ENCODE peak calls at places on chromosomes 6 and 20, in eight cellular contexts. One of them, this sample, is unnamed.

GRCh38 chr6:154289818-154290508 is 66.6 kb downstream of the IPCEF1 start:
- DNase-seq in mesendoderm: peak
- DNase-seq in HCT116: no peak
- DNase-seq in astrocyte: no peak
- DNase-seq in fibroblast of lung: no peak
- DNase-seq in keratinocyte: no peak
- DNase-seq in GM23248: no peak
- DNase-seq in H1: no peak
- DNase-seq in this sample: no peak

GRCh38 chr20:4131911-4132310 is 116.6 kb upstream of the RNF24 start:
- DNase-seq in mesendoderm: no peak
- DNase-seq in HCT116: no peak
- DNase-seq in astrocyte: no peak
- DNase-seq in fibroblast of lung: no peak
- DNase-seq in keratinocyte: no peak
- DNase-seq in GM23248: no peak
- DNase-seq in H1: no peak
- DNase-seq in this sample: no peak

GRCh38 chr6:52049252-52050050 is 38.0 kb downstream of the PKHD1 start:
- DNase-seq in mesendoderm: peak
- DNase-seq in HCT116: peak
- DNase-seq in astrocyte: peak
- DNase-seq in fibroblast of lung: peak
- DNase-seq in keratinocyte: peak
- DNase-seq in GM23248: peak
- DNase-seq in H1: no peak
- DNase-seq in this sample: peak

GRCh38 chr6:9482030-9482731 is 932.7 kb downstream of the TFAP2A start:
- DNase-seq in mesendoderm: peak
- DNase-seq in HCT116: peak
- DNase-seq in astrocyte: peak
- DNase-seq in fibroblast of lung: peak
- DNase-seq in keratinocyte: peak
- DNase-seq in GM23248: peak
- DNase-seq in H1: no peak
- DNase-seq in this sample: peak

GRCh38 chr20:57849126-57849867 is 139.5 kb upstream of the PMEPA1 start:
- DNase-seq in mesendoderm: no peak
- DNase-seq in HCT116: no peak
- DNase-seq in astrocyte: peak
- DNase-seq in fibroblast of lung: peak
- DNase-seq in keratinocyte: no peak
- DNase-seq in GM23248: peak
- DNase-seq in H1: no peak
- DNase-seq in this sample: peak

GRCh38 chr20:1657556-1658334 is at the start of gene SIRPG:
- DNase-seq in mesendoderm: no peak
- DNase-seq in HCT116: no peak
- DNase-seq in astrocyte: no peak
- DNase-seq in fibroblast of lung: no peak
- DNase-seq in keratinocyte: no peak
- DNase-seq in GM23248: no peak
- DNase-seq in H1: no peak
- DNase-seq in this sample: no peak

GRCh38 chr6:136783495-136784270 is 8.6 kb downstream of the MAP3K5 start:
- DNase-seq in mesendoderm: no peak
- DNase-seq in HCT116: no peak
- DNase-seq in astrocyte: no peak
- DNase-seq in fibroblast of lung: no peak
- DNase-seq in keratinocyte: no peak
- DNase-seq in GM23248: no peak
- DNase-seq in H1: no peak
- DNase-seq in this sample: no peak

GRCh38 chr6:3664641-3665041 is 86.9 kb downstream of the PXDC1 start:
- DNase-seq in mesendoderm: peak
- DNase-seq in HCT116: no peak
- DNase-seq in astrocyte: no peak
- DNase-seq in fibroblast of lung: peak
- DNase-seq in keratinocyte: no peak
- DNase-seq in GM23248: no peak
- DNase-seq in H1: no peak
- DNase-seq in this sample: peak

GRCh38 chr6:43883698-43884659 is 114.0 kb downstream of the VEGFA start:
- DNase-seq in mesendoderm: no peak
- DNase-seq in HCT116: no peak
- DNase-seq in astrocyte: no peak
- DNase-seq in fibroblast of lung: no peak
- DNase-seq in keratinocyte: no peak
- DNase-seq in GM23248: no peak
- DNase-seq in H1: no peak
- DNase-seq in this sample: no peak

GRCh38 chr6:3355358-3356055 is 96.8 kb downstream of the PSMG4 start:
- DNase-seq in mesendoderm: peak
- DNase-seq in HCT116: no peak
- DNase-seq in astrocyte: no peak
- DNase-seq in fibroblast of lung: no peak
- DNase-seq in keratinocyte: no peak
- DNase-seq in GM23248: peak
- DNase-seq in H1: no peak
- DNase-seq in this sample: no peak

GRCh38 chr6:41502607-41503434 is 43.4 kb upstream of the FOXP4 start:
- DNase-seq in mesendoderm: peak
- DNase-seq in HCT116: no peak
- DNase-seq in astrocyte: peak
- DNase-seq in fibroblast of lung: peak
- DNase-seq in keratinocyte: no peak
- DNase-seq in GM23248: no peak
- DNase-seq in H1: no peak
- DNase-seq in this sample: no peak

GRCh38 chr6:159842035-159842434 is 42.0 kb downstream of the PNLDC1 start:
- DNase-seq in mesendoderm: peak
- DNase-seq in HCT116: peak
- DNase-seq in astrocyte: no peak
- DNase-seq in fibroblast of lung: peak
- DNase-seq in keratinocyte: no peak
- DNase-seq in GM23248: peak
- DNase-seq in H1: no peak
- DNase-seq in this sample: no peak

GRCh38 chr6:241331-241865 is 50.9 kb upstream of the DUSP22 start:
- DNase-seq in mesendoderm: no peak
- DNase-seq in HCT116: no peak
- DNase-seq in astrocyte: no peak
- DNase-seq in fibroblast of lung: no peak
- DNase-seq in keratinocyte: no peak
- DNase-seq in GM23248: no peak
- DNase-seq in H1: no peak
- DNase-seq in this sample: no peak

GRCh38 chr6:170288091-170288631 is 2.7 kb downstream of the DLL1 start:
- DNase-seq in mesendoderm: no peak
- DNase-seq in HCT116: no peak
- DNase-seq in astrocyte: no peak
- DNase-seq in fibroblast of lung: no peak
- DNase-seq in keratinocyte: no peak
- DNase-seq in GM23248: no peak
- DNase-seq in H1: no peak
- DNase-seq in this sample: no peak

GRCh38 chr6:38378801-38379200 is 260.9 kb downstream of the BTBD9 start:
- DNase-seq in mesendoderm: no peak
- DNase-seq in HCT116: no peak
- DNase-seq in astrocyte: peak
- DNase-seq in fibroblast of lung: peak
- DNase-seq in keratinocyte: no peak
- DNase-seq in GM23248: no peak
- DNase-seq in H1: no peak
- DNase-seq in this sample: no peak

GRCh38 chr6:165770430-165771082 is 107.5 kb upstream of the PDE10A start:
- DNase-seq in mesendoderm: no peak
- DNase-seq in HCT116: no peak
- DNase-seq in astrocyte: no peak
- DNase-seq in fibroblast of lung: no peak
- DNase-seq in keratinocyte: no peak
- DNase-seq in GM23248: no peak
- DNase-seq in H1: no peak
- DNase-seq in this sample: no peak

GRCh38 chr20:54172856-54173652 is 732 bp downstream of the CYP24A1 start:
- DNase-seq in mesendoderm: peak
- DNase-seq in HCT116: no peak
- DNase-seq in astrocyte: peak
- DNase-seq in fibroblast of lung: peak
- DNase-seq in keratinocyte: no peak
- DNase-seq in GM23248: peak
- DNase-seq in H1: no peak
- DNase-seq in this sample: no peak

GRCh38 chr20:54173653-54174451 is at the start of gene CYP24A1:
- DNase-seq in mesendoderm: peak
- DNase-seq in HCT116: no peak
- DNase-seq in astrocyte: no peak
- DNase-seq in fibroblast of lung: no peak
- DNase-seq in keratinocyte: no peak
- DNase-seq in GM23248: peak
- DNase-seq in H1: no peak
- DNase-seq in this sample: peak

GRCh38 chr20:54170963-54171362 is 2.8 kb downstream of the CYP24A1 start:
- DNase-seq in mesendoderm: no peak
- DNase-seq in HCT116: no peak
- DNase-seq in astrocyte: no peak
- DNase-seq in fibroblast of lung: no peak
- DNase-seq in keratinocyte: no peak
- DNase-seq in GM23248: no peak
- DNase-seq in H1: no peak
- DNase-seq in this sample: no peak

GRCh38 chr20:54174452-54175175 is 828 bp upstream of the CYP24A1 start:
- DNase-seq in mesendoderm: peak
- DNase-seq in HCT116: no peak
- DNase-seq in astrocyte: no peak
- DNase-seq in fibroblast of lung: no peak
- DNase-seq in keratinocyte: no peak
- DNase-seq in GM23248: no peak
- DNase-seq in H1: no peak
- DNase-seq in this sample: no peak

DNA sequence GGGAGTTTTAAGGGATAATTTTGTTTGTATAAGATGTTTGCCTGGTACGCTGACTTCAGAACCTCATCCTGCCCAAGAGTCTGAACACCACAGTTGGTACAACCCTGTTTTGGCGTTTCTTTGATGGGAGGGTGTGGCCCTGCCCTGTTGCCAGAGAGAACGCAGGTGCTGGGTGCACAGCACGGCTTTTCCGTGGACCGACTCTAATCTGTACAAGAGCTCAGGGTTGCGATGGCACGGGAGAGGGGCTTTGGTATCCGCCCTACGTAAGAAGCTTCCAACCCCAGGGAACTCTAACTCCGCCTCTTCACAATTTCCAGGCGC is 1.3 kb downstream of the CYP24A1 start:
- DNase-seq in mesendoderm: no peak
- DNase-seq in HCT116: no peak
- DNase-seq in astrocyte: no peak
- DNase-seq in fibroblast of lung: no peak
- DNase-seq in keratinocyte: no peak
- DNase-seq in GM23248: no peak
- DNase-seq in H1: no peak
- DNase-seq in this sample: no peak
- H3K4me3 ChIP-seq in mesendoderm: no peak
- H3K4me3 ChIP-seq in HCT116: peak
- H3K4me3 ChIP-seq in astrocyte: no peak
- H3K4me3 ChIP-seq in fibroblast of lung: no peak
- H3K4me3 ChIP-seq in keratinocyte: no peak
- H3K4me3 ChIP-seq in GM23248: no peak
- H3K4me3 ChIP-seq in H1: peak
- H3K4me3 ChIP-seq in this sample: no peak

GRCh38 chr6:5085638-5086293 is 625 bp downstream of the PPP1R3G start:
- DNase-seq in mesendoderm: peak
- DNase-seq in HCT116: no peak
- DNase-seq in astrocyte: peak
- DNase-seq in fibroblast of lung: peak
- DNase-seq in keratinocyte: no peak
- DNase-seq in GM23248: peak
- DNase-seq in H1: no peak
- DNase-seq in this sample: peak
- H3K9ac ChIP-seq in mesendoderm: peak
- H3K9ac ChIP-seq in HCT116: no peak
- H3K9ac ChIP-seq in astrocyte: peak
- H3K9ac ChIP-seq in fibroblast of lung: peak
- H3K9ac ChIP-seq in keratinocyte: no peak
- H3K9ac ChIP-seq in GM23248: peak
- H3K9ac ChIP-seq in H1: no peak
- H3K9ac ChIP-seq in this sample: peak

GRCh38 chr6:140905050-140905449 is 1227.7 kb upstream of the GJE1 start:
- DNase-seq in mesendoderm: no peak
- DNase-seq in HCT116: no peak
- DNase-seq in astrocyte: no peak
- DNase-seq in fibroblast of lung: no peak
- DNase-seq in keratinocyte: no peak
- DNase-seq in GM23248: no peak
- DNase-seq in H1: no peak
- DNase-seq in this sample: no peak
- H3K4me3 ChIP-seq in mesendoderm: no peak
- H3K4me3 ChIP-seq in HCT116: no peak
- H3K4me3 ChIP-seq in astrocyte: no peak
- H3K4me3 ChIP-seq in fibroblast of lung: no peak
- H3K4me3 ChIP-seq in keratinocyte: no peak
- H3K4me3 ChIP-seq in GM23248: no peak
- H3K4me3 ChIP-seq in H1: no peak
- H3K4me3 ChIP-seq in this sample: no peak

GRCh38 chr20:31568773-31569162 is 36.3 kb upstream of the ID1 start:
- DNase-seq in mesendoderm: no peak
- DNase-seq in HCT116: no peak
- DNase-seq in astrocyte: no peak
- DNase-seq in fibroblast of lung: no peak
- DNase-seq in keratinocyte: no peak
- DNase-seq in GM23248: no peak
- DNase-seq in H1: no peak
- DNase-seq in this sample: no peak

GRCh38 chr20:31566332-31566657 is 38.8 kb upstream of the ID1 start:
- DNase-seq in mesendoderm: no peak
- DNase-seq in HCT116: no peak
- DNase-seq in astrocyte: no peak
- DNase-seq in fibroblast of lung: no peak
- DNase-seq in keratinocyte: no peak
- DNase-seq in GM23248: no peak
- DNase-seq in H1: no peak
- DNase-seq in this sample: no peak

GRCh38 chr20:31566658-31567379 is 38.3 kb upstream of the ID1 start:
- DNase-seq in mesendoderm: no peak
- DNase-seq in HCT116: peak
- DNase-seq in astrocyte: no peak
- DNase-seq in fibroblast of lung: peak
- DNase-seq in keratinocyte: no peak
- DNase-seq in GM23248: no peak
- DNase-seq in H1: no peak
- DNase-seq in this sample: no peak

GRCh38 chr20:31568041-31568731 is 36.9 kb upstream of the ID1 start:
- DNase-seq in mesendoderm: no peak
- DNase-seq in HCT116: no peak
- DNase-seq in astrocyte: peak
- DNase-seq in fibroblast of lung: peak
- DNase-seq in keratinocyte: no peak
- DNase-seq in GM23248: peak
- DNase-seq in H1: no peak
- DNase-seq in this sample: peak

DNA sequence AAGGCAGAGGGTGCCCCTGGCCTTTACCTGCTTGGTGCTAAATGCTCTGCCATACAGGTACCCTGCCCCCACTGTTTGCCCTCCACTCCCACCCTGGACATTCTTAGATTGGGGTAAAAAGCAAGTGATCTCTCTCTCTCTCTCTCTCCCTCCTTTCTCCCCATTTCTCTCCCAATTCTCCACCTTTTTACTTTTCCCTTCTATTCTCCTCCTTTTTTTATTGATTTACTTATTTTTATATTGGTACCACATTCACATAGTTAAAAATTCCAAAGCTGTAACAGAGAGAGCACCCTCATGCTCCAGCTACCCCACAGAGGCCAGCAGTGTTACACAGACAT is 37.7 kb upstream of the ID1 start:
- DNase-seq in mesendoderm: no peak
- DNase-seq in HCT116: no peak
- DNase-seq in astrocyte: no peak
- DNase-seq in fibroblast of lung: no peak
- DNase-seq in keratinocyte: no peak
- DNase-seq in GM23248: no peak
- DNase-seq in H1: no peak
- DNase-seq in this sample: no peak
- H3K9ac ChIP-seq in mesendoderm: no peak
- H3K9ac ChIP-seq in HCT116: peak
- H3K9ac ChIP-seq in astrocyte: peak
- H3K9ac ChIP-seq in fibroblast of lung: no peak
- H3K9ac ChIP-seq in keratinocyte: peak
- H3K9ac ChIP-seq in GM23248: no peak
- H3K9ac ChIP-seq in H1: no peak
- H3K9ac ChIP-seq in this sample: no peak

This sample was measured in adipocyte.